ENCODE peak calls at places on chromosomes 5 and 9, in four cellular contexts. Q is adipocyte, L is heart right ventricle, S is spleen. T is an unnamed sample.

GRCh38 chr9:111955048-111955447 is 58.4 kb downstream of the UGCG start:
- DNase-seq in L (no peak), Q (no peak), S (no peak), T (no peak)

GRCh38 chr5:31854181-31854624 is 215.3 kb downstream of the PDZD2 start:
- DNase-seq in S (no peak), Q (peak), L (peak), T (peak)

GRCh38 chr9:73264636-73265035 is 113.0 kb downstream of the ANXA1 start:
- DNase-seq in L (no peak), Q (no peak), S (no peak), T (no peak)

GRCh38 chr9:93183663-93184438 is at the start of gene WNK2:
- DNase-seq in Q (no peak), S (no peak), L (no peak), T (no peak)

GRCh38 chr9:133505186-133505830 is 19.5 kb downstream of the MYMK start:
- DNase-seq in Q (no peak), L (no peak), S (no peak), T (no peak)

GRCh38 chr5:66830636-66831035 is 234.4 kb downstream of the MAST4 start:
- DNase-seq in L (no peak), S (no peak), Q (no peak), T (peak)

GRCh38 chr9:68950188-68950587 is 63.7 kb downstream of the PRKACG start:
- DNase-seq in Q (no peak), L (no peak), S (no peak), T (no peak)

GRCh38 chr5:125402787-125403186 is 656.3 kb upstream of the ZNF608 start:
- DNase-seq in L (no peak), S (no peak), Q (no peak), T (no peak)

GRCh38 chr9:29514336-29514735 is 1941.1 kb upstream of the C9orf72 start:
- DNase-seq in Q (no peak), S (no peak), L (no peak), T (no peak)

GRCh38 chr5:109689740-109690455 is at the start of gene MAN2A1:
- DNase-seq in L (peak), S (no peak), Q (peak), T (peak)

GRCh38 chr9:36855443-36856315 is 178.4 kb downstream of the PAX5 start:
- DNase-seq in L (no peak), S (no peak), Q (no peak), T (peak)

GRCh38 chr5:43208658-43209057 is 16.6 kb downstream of the NIM1K start:
- DNase-seq in Q (no peak), L (no peak), S (no peak), T (no peak)

GRCh38 chr5:154475613-154476342 is 2.2 kb downstream of the HAND1 start:
- DNase-seq in Q (no peak), L (no peak), S (no peak), T (no peak)

GRCh38 chr5:167814828-167815227 is 476.6 kb upstream of the WWC1 start:
- DNase-seq in L (no peak), S (no peak), Q (peak), T (peak)

GRCh38 chr9:126834672-126835071 is 25.8 kb upstream of the ZBTB34 start:
- DNase-seq in L (no peak), S (no peak), Q (no peak), T (no peak)

GRCh38 chr9:126833020-126833419 is 27.4 kb upstream of the ZBTB34 start:
- DNase-seq in S (no peak), Q (no peak), L (no peak), T (no peak)

GRCh38 chr9:126833710-126834345 is 26.6 kb upstream of the ZBTB34 start:
- DNase-seq in L (no peak), S (no peak), Q (no peak), T (no peak)

GRCh38 chr9:126830827-126831226 is 26.0 kb downstream of the ZBTB43 start:
- DNase-seq in Q (no peak), L (no peak), S (no peak), T (no peak)

DNA sequence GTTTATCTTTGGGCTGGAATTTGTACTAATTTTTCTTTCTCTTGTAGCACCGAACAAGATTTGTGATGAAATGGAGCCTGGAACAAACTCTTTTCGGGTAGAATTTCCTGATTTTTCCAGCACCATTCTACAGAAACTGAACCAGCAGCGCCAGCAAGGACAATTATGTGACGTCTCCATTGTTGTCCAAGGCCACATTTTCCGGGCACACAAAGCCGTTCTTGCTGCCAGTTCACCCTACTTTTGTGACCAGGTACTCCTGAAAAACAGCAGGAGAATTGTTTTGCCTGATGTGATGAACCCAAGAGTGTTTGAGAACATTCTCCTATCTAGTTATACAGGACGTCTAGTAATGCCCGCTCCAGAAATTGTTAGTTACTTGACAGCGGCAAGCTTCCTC is 27.6 kb downstream of the ZBTB43 start:
- DNase-seq in S (no peak), L (no peak), Q (no peak), T (no peak)
- H3K4me3 ChIP-seq in S (no peak), L (no peak), Q (no peak), T (no peak)

GRCh38 chr9:7570107-7570720 is 229.4 kb downstream of the DMAC1 start:
- DNase-seq in S (no peak), L (peak), Q (peak), T (peak)

DNA sequence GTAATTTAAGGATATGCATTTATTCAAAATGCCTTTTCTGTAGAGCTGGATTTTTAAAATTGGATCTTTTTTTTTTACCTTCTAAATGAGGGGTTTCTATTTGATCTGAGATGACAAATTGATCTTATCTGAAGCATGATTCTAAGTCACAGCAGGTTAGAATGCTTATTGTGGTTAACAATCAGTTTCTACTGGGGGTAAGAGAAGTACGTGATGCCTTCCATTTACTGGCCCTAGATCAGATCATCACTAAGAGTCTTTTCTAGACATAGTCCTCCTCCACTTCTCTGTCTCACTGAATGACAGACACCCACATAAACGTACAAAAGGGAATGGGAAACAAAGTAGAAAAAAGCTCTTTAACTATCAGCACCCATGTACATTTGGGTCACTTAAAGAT is 231.9 kb downstream of the DMAC1 start:
- DNase-seq in L (no peak), Q (no peak), S (no peak), T (no peak)
- H3K4me3 ChIP-seq in L (no peak), Q (no peak), S (no peak), T (no peak)

DNA sequence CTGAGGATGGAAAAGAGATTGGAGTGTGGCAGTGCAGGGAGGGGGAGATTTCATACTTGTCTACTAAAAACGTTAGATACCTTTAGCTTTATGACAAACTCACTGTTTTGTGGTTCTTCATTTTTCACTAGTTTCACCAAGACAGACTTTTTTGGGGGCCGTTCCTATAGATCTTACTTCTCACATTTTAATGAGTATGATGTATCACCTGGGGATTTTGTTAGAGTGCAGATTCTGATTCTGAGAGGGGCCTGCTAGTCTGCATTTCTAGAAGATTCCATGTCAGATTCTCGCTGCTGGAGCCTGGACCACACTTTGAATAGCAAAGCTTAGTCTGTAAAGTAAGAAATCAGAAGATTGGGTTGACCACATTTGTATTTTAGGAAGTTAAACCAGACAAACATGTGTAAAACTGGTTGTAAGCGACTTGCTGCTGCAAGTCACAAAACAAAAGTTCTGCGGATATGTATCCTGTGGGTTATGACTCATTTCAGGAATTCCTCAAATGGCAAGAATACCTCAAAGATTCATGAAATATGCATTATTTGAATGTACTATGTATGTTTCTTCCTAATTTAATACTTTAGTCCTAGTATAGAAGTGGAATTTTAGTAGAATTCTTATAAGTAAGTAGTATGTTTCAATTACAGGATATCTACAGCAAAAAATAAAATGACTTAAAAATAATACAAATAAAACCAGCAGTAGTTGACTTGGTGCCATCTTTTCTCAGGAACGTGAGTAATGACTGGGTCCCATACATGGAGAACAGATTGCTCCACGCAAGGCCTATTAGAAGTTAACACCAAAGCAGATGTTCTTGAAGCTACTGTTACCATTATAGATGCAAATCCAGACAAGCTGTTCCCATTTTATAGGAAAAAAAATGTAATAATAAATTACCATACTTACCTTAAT is 27.8 kb downstream of the NFIL3 start:
- DNase-seq in L (no peak), S (no peak), Q (peak), T (peak)
- H3K4me3 ChIP-seq in L (no peak), S (no peak), Q (no peak), T (no peak)

GRCh38 chr5:126851441-126852103 is 74.6 kb downstream of the LMNB1 start:
- DNase-seq in S (no peak), Q (no peak), L (no peak), T (peak)

GRCh38 chr5:126854526-126855110 is 77.7 kb downstream of the LMNB1 start:
- DNase-seq in L (no peak), Q (no peak), S (no peak), T (no peak)

GRCh38 chr5:126852916-126853315 is 76.0 kb downstream of the LMNB1 start:
- DNase-seq in L (no peak), Q (no peak), S (no peak), T (no peak)

GRCh38 chr5:126849101-126849678 is 72.3 kb downstream of the LMNB1 start:
- DNase-seq in S (no peak), L (no peak), Q (no peak), T (peak)

GRCh38 chr5:126852104-126852531 is 75.2 kb downstream of the LMNB1 start:
- DNase-seq in S (no peak), Q (no peak), L (no peak), T (peak)
- H3K4me3 ChIP-seq in S (no peak), Q (peak), L (no peak), T (peak)

GRCh38 chr9:89606567-89607311 is 1.9 kb downstream of the GADD45G start:
- DNase-seq in S (no peak), Q (peak), L (peak), T (peak)
- H3K4me3 ChIP-seq in S (peak), Q (peak), L (peak), T (no peak)

DNA sequence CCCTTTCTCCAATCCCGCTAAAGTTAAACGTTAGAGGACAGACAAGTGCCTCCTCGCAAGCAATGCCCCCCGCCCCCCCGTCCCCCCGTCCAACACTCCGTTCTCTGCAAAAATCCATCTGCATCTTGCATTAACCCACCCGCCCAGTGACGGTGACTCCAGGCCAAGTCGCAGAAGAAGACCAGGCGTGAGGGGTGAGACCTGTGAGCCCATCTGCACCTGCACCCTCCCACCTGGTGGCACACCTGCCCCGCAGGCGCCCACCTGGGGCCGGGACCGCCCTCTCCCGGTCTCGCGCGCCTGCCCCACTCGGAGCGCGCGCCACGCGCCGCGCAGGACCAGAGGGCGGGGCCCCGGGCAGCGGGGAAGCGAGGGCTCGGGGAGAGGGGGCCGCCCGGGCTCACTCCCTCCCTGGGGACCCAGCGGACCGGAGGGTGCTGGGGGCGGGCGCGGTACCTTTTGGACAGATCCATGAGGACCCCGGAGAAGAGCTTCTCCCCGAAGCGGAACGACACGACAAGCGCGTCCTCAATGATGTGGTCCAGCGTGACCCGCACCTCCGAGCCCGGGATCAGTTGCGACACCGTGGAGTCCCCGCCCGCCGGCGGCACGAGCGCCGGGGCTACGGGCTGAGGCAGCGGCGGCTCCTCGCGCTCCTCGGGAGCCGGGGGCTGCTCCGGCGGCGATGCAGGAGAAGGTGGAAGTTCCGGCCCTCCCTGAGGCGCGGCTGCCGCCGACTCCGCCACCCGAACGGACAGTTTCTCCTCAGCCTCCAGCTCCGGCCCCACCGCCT is 705 bp downstream of the PWWP2A start:
- DNase-seq in Q (peak), L (peak), S (peak), T (peak)
- H3K4me3 ChIP-seq in Q (peak), L (peak), S (peak), T (peak)

DNA sequence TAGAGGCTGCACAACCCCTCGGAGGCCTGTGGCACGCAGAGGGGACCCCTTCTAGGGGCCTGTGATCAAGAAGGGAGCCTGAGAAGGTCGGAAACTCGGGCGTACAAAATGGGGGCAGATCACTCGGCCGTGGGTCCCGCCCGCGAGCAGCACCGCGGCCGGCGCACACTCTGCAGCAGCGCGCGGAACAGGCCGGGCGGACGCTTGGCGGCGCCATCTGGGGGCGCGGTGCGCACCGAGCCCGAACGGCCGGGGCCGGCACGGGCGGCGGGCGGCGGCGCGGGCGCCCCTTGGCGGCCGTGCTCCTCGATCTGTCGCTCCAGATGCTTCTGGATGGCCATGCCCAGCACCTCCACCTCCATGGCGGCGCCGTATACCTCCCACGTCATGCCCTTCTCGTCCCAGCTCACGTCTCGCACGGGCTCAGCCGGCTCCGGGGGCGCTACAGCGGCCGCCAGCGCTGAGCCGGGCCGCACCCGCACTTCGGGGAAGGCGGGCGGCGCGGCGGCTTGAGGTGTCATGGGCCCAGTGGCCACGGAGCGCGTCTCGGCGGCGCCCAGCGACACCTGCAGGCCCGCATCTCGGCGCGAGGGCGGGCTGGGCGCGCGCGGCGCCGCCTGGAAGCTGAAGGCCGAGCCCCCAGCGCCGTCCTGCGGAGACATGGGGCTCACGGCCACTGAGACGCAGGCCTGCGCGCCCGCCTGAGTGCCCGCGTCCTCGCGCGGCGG is 13.1 kb downstream of the GPRIN1 start:
- DNase-seq in S (peak), Q (no peak), L (no peak), T (peak)
- H3K4me3 ChIP-seq in S (peak), Q (peak), L (peak), T (peak)

DNA sequence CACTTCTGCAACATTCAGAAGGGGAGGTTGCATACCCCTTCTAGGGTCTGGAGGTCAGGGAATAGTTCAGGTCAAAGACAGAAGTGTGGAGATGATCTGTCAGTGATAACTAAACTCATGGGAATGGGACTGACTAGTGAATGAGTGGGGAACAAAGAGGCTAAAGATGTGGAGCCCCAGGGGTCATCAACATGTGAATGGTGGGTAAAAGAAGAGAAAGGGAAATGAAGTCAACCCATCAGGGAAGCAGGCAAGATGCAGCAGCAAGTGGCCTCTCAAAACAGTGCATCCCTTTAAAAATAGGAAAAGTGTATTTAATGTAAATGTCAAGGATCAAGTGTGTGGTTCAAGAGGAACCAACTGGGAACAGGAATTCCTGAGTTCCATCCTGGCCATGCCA is 69.9 kb downstream of the PLPPR1 start:
- DNase-seq in L (no peak), Q (no peak), S (no peak), T (no peak)
- H3K4me3 ChIP-seq in L (no peak), Q (no peak), S (no peak), T (no peak)

GRCh38 chr9:14030350-14030823 is 283.6 kb downstream of the NFIB start:
- DNase-seq in Q (peak), L (no peak), S (no peak), T (peak)
- H3K4me3 ChIP-seq in Q (peak), L (peak), S (no peak), T (peak)

GRCh38 chr5:132830436-132831094 is at the start of gene SHROOM1:
- DNase-seq in Q (peak), L (peak), S (peak), T (peak)

GRCh38 chr5:132828846-132829494 is 1.5 kb downstream of the SHROOM1 start:
- DNase-seq in L (no peak), S (no peak), Q (no peak), T (no peak)

GRCh38 chr5:132832612-132833011 is 2.2 kb upstream of the SHROOM1 start:
- DNase-seq in L (no peak), S (no peak), Q (no peak), T (no peak)

GRCh38 chr5:132829742-132830435 is 558 bp downstream of the SHROOM1 start:
- DNase-seq in S (peak), Q (peak), L (peak), T (peak)

DNA sequence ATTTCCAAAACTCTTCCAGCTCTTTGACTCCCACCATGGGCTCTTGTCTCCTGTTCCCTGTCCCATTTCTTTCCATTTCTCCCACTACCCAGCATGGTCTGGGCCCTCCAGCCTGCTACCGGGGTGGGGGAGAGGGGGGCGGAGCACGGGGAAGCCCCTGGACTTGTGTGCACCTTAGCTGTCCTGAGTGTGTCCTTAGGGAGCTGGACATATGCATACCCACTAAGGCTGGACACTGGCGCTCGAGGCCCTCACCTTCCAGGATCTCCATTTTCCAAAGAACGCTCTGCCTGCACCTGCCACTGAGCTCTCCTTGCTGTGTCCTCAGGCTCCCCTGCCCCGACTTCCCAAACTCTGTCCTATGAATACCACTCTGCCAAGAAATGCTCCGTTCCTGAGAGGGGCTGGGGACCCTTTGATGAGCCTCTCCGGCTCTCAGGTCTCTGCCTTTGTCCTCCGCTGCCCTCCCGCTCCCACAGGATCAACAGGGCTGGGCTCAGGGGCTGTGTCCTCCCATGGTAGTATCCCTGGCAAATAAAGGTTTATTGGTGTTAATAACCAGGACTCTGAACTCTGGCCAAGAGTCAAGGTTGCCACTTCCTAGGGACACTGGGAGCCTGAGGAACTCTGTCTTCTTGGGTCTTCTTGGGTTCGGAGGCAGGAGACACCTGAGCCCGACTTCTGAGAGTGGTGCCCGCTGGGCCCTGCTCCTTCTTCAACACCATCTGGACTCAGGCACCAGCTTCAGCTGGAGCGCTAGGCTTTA is 831 bp upstream of the SHROOM1 start:
- DNase-seq in Q (no peak), S (no peak), L (no peak), T (no peak)
- H3K4me3 ChIP-seq in Q (peak), S (peak), L (no peak), T (peak)